ENCODE peak calls at places on chromosome 11, in four cellular contexts. X, K, P and Y are unnamed samples.

GRCh38 chr11:3052109-3052479 is 5.1 kb downstream of the CARS1 start:
- DNase-seq in X (no peak), K (no peak), P (no peak), Y (no peak)

GRCh38 chr11:128492903-128493569 is 94.3 kb downstream of the ETS1 start:
- DNase-seq in X (no peak), K (no peak), P (no peak), Y (no peak)

GRCh38 chr11:37504066-37504611 is 906.1 kb upstream of the RAG2 start:
- DNase-seq in X (peak; percentile 90), K (peak; percentile 80), P (peak; percentile 67), Y (peak; percentile 98)

GRCh38 chr11:69088676-69089146 is 40.0 kb downstream of the TPCN2 start:
- DNase-seq in X (peak; percentile 76), K (peak; percentile 77), P (peak; percentile 92), Y (peak; percentile 82)

GRCh38 chr11:109730669-109731068 is 308.7 kb downstream of the C11orf87 start:
- DNase-seq in X (no peak), K (no peak), P (no peak), Y (no peak)

GRCh38 chr11:35525501-35526175 is at the start of gene PAMR1:
- DNase-seq in X (peak; percentile 90), K (peak; percentile 82), P (peak; percentile 72), Y (peak; percentile 73)

GRCh38 chr11:116099541-116099940 is 595.3 kb upstream of the CADM1 start:
- DNase-seq in X (no peak), K (no peak), P (no peak), Y (no peak)

GRCh38 chr11:124222407-124222806 is 18.5 kb upstream of the OR8G1 start:
- DNase-seq in X (no peak), K (no peak), P (no peak), Y (no peak)

GRCh38 chr11:73429121-73429740 is 53.0 kb downstream of the RELT start:
- DNase-seq in X (peak; percentile 75), K (peak; percentile 13), P (peak; percentile 32), Y (peak; percentile 70)

GRCh38 chr11:70098936-70099335 is 20.8 kb downstream of the ANO1 start:
- DNase-seq in X (no peak), K (no peak), P (no peak), Y (no peak)

GRCh38 chr11:120334894-120335462 is 1.2 kb upstream of the ARHGEF12 start:
- DNase-seq in X (peak; percentile 94), K (peak; percentile 97), P (peak; percentile 75), Y (peak; percentile 98)

GRCh38 chr11:127392575-127392974 is 392.0 kb upstream of the KIRREL3 start:
- DNase-seq in X (no peak), K (no peak), P (peak; percentile 97), Y (no peak)

GRCh38 chr11:103888541-103888951 is 147.9 kb upstream of the DDI1 start:
- DNase-seq in X (no peak), K (no peak), P (peak; percentile 74), Y (peak; percentile 47)

GRCh38 chr11:55707029-55707428 is 45.0 kb downstream of the OR4C6 start:
- DNase-seq in X (peak; percentile 33), K (peak; percentile 17), P (peak; percentile 27), Y (peak; percentile 34)

GRCh38 chr11:17280494-17281127 is 4.1 kb downstream of the NUCB2 start:
- DNase-seq in X (peak; percentile 21), K (no peak), P (no peak), Y (peak; percentile 56)

GRCh38 chr11:17291710-17292109 is 15.2 kb downstream of the NUCB2 start:
- DNase-seq in X (no peak), K (no peak), P (no peak), Y (no peak)

GRCh38 chr11:17287058-17287457 is 10.5 kb downstream of the NUCB2 start:
- DNase-seq in X (no peak), K (no peak), P (no peak), Y (no peak)

DNA sequence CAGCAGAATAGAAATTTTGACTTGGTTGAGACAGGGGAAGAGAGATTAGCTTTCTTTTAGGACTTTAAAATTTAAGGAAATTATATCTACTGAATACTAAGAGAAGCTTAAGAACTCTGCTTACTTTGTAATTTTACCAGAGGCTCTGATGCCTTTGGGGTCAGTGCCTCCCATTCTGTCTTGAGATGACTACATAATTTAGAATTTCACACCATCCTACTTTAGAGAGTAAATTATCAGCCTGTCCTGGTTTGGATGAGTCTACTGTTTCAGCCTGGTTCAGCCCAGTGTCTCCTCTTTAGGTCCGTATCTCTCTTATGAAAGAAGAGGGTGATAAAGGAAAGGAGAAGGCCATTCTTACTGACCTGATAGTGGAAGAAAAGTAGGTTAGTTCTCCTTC is 9.8 kb downstream of the NUCB2 start:
- DNase-seq in X (no peak), K (no peak), P (no peak), Y (no peak)
- H3K27ac ChIP-seq in X (no peak overlapping the region), K (no peak overlapping the region), P (no peak overlapping the region), Y (no peak overlapping the region)

DNA sequence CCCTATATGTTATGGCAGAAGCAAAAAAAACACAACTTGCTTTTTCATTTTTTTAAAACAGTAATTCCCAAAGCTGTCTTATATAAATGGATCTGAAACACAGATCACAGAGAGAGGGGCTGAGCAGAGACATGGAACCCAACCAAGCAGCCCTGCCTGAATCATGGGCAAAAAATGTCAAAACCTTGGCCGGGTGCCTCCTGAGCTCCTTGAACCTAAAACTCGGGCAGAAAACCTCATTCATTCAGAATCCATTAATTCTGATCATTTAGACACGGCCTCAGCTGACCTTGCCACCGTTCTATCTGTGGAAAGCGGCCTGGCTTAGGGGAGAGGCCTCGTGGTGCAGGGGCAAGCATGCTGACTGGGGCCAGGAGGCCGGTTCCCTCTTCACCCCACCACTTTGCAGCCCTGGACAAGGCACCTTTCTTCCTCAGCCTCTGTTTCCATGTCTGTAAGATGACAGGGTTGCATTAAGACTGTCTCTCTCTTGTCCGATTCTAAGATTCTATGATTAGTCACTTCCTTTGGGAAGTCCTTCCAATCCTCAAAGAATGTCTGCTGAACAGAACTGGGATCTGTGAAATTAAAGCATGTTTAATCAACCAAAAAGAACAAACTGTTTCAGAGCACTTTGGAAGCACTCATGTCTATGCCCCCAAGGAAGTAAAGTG is 26.0 kb downstream of the TENM4 start:
- DNase-seq in X (peak; percentile 81), K (peak; percentile 65), P (no peak), Y (peak; percentile 90)
- H3K4me2 ChIP-seq in X (peak overlapping the region; percentile 65), K (no peak overlapping the region), P (no peak overlapping the region), Y (peak overlapping the region; percentile 89)

GRCh38 chr11:33691051-33691864 is 9.4 kb downstream of the C11orf91 start:
- DNase-seq in X (no peak), K (no peak), P (peak; percentile 62), Y (no peak)

GRCh38 chr11:33690290-33691050 is 10.2 kb downstream of the C11orf91 start:
- DNase-seq in X (peak; percentile 99), K (peak; percentile 95), P (no peak), Y (peak; percentile 93)

GRCh38 chr11:33689506-33689905 is 11.1 kb downstream of the C11orf91 start:
- DNase-seq in X (no peak), K (no peak), P (no peak), Y (no peak)

GRCh38 chr11:33694346-33695050 is 6.1 kb downstream of the C11orf91 start:
- DNase-seq in X (no peak), K (no peak), P (no peak), Y (no peak)

GRCh38 chr11:33692013-33692504 is 8.6 kb downstream of the C11orf91 start:
- DNase-seq in X (peak; percentile 98), K (peak; percentile 98), P (peak; percentile 62), Y (peak; percentile 96)
- H3K4me1 ChIP-seq in X (peaks cover 37% of the 10 kb centered on the region), K (peaks cover 35% of the 10 kb centered on the region), P (peaks cover 15% of the 10 kb centered on the region), Y (peaks cover 37% of the 10 kb centered on the region)

GRCh38 chr11:83011333-83012167 is 60.1 kb downstream of the RAB30 start:
- DNase-seq in X (no peak), K (no peak), P (no peak), Y (peak; percentile 49)
- H3K27ac ChIP-seq in X (no peak overlapping the region), K (peak overlapping the region; percentile 15), P (no peak overlapping the region), Y (no peak overlapping the region)